ENCODE peak calls at places on chromosomes 1 and 21, in seven cellular contexts. Q is T1000, B is cardiac muscle cell, I is M059J, Z is ureter, H is SK-N-MC, V is right cardiac atrium. O is an unnamed sample.
A peak's percentile ranks its signal among the peaks of the same experiment; 100 is the strongest.

GRCh38 chr1:230868736-230869385 is 540 bp upstream of the C1orf198 start:
- DNase-seq in Q (peak; percentile 47), I (peak; percentile 72), Z (no peak), B (peak; percentile 50), H (no peak), V (peak; percentile 85), O (no peak)

GRCh38 chr1:201190624-201191051 is at the start of gene IGFN1:
- DNase-seq in H (no peak), B (no peak), Z (no peak), I (peak; percentile 18), V (no peak), Q (no peak), O (no peak)

GRCh38 chr1:179287456-179287855 is 6.1 kb upstream of the SOAT1 start:
- DNase-seq in H (no peak), Q (no peak), V (no peak), Z (no peak), I (no peak), B (no peak), O (no peak)

GRCh38 chr1:165403835-165404482 is 41.0 kb downstream of the RXRG start:
- DNase-seq in Q (no peak), H (no peak), B (peak; percentile 21), Z (no peak), V (no peak), I (peak; percentile 10), O (peak; percentile 47)

GRCh38 chr21:34037446-34037845 is 35.9 kb upstream of the MRPS6 start:
- DNase-seq in Z (no peak), H (no peak), B (peak; percentile 35), I (peak; percentile 68), V (no peak), Q (no peak), O (no peak)

GRCh38 chr1:12231276-12231595 is 1.4 kb downstream of the VPS13D start:
- DNase-seq in B (peak; percentile 25), H (no peak), V (no peak), Z (no peak), I (no peak), Q (no peak), O (no peak)

GRCh38 chr1:207672525-207673130 is 27.7 kb downstream of the CR1L start:
- DNase-seq in H (no peak), Z (no peak), B (no peak), V (no peak), Q (no peak), I (peak; percentile 78), O (peak; percentile 24)

GRCh38 chr1:87594736-87595383 is 266.2 kb downstream of the LMO4 start:
- DNase-seq in Z (no peak), H (no peak), I (peak; percentile 6), Q (no peak), V (no peak), B (no peak), O (no peak)

GRCh38 chr1:6181347-6181770 is 1.2 kb upstream of the CHD5 start:
- DNase-seq in H (no peak), B (no peak), V (no peak), Z (no peak), Q (no peak), I (peak; percentile 37), O (no peak)

O was measured in endothelial cell.